ENCODE peak calls at places on chromosomes 5 and 9, in nine cellular contexts. V is CD8-positive, alpha-beta memory T cell; E is IMR-90; F is uterus; L is activated CD4-positive, alpha-beta T cell treated with anti-CD3 and anti-CD28 coated beads, Interleukin-2, amount 50 U/mL, for 1 hour; H is stimulated activated CD4-positive, alpha-beta T cell treated with anti-CD3 and anti-CD28 coated beads, Interleukin-4, amount 100 ng/mL, for 1 hour; D is progenitor cell of endocrine pancreas; M is NCI-H1048; G is aorta. J is an unnamed sample.

GRCh38 chr9:91900057-91900816 is 49.8 kb downstream of the ROR2 start:
- DNase-seq in G (no peak), V (no peak), E (no peak), F (no peak), D (no peak), L (no peak), H (no peak), M (no peak), J (no peak)

GRCh38 chr5:90529939-90530677 is 724 bp upstream of the LYSMD3 start:
- DNase-seq in G (peak; percentile 76), D (peak; percentile 46), M (no peak), V (no peak), F (peak; percentile 66), E (peak; percentile 82), L (peak; percentile 40), H (peak; percentile 38), J (peak; percentile 52)

GRCh38 chr9:27212621-27213020 is 84.3 kb downstream of the EQTN start:
- DNase-seq in L (no peak), G (no peak), H (no peak), E (no peak), V (no peak), F (no peak), D (no peak), M (no peak), J (no peak)

GRCh38 chr5:150034677-150035076 is 34.1 kb downstream of the HMGXB3 start:
- DNase-seq in H (no peak), E (peak; percentile 90), M (no peak), G (no peak), L (no peak), V (no peak), F (peak; percentile 46), D (no peak), J (no peak)

GRCh38 chr9:108885643-108886348 is 23.7 kb downstream of the ACTL7A start:
- DNase-seq in G (no peak), V (no peak), L (no peak), H (peak; percentile 21), M (no peak), D (no peak), F (no peak), E (peak; percentile 84), J (no peak)

GRCh38 chr5:6373081-6373846 is 5.1 kb downstream of the MED10 start:
- DNase-seq in F (no peak), D (no peak), V (no peak), L (no peak), M (no peak), G (no peak), E (no peak), H (no peak), J (no peak)

GRCh38 chr5:73120222-73121108 is at the start of gene TMEM171:
- DNase-seq in L (no peak), M (no peak), E (peak; percentile 37), D (peak; percentile 61), V (no peak), F (peak; percentile 15), H (no peak), G (no peak), J (no peak)

GRCh38 chr5:96439477-96440184 is 6.6 kb upstream of the PCSK1 start:
- DNase-seq in M (no peak), G (no peak), F (no peak), H (no peak), V (no peak), E (no peak), L (no peak), D (no peak), J (no peak)

GRCh38 chr9:21685502-21685901 is 116.9 kb upstream of the MTAP start:
- DNase-seq in L (no peak), E (no peak), F (no peak), D (no peak), G (no peak), M (no peak), V (no peak), H (no peak), J (no peak)

GRCh38 chr5:142685418-142686209 is at the start of gene FGF1:
- DNase-seq in G (no peak), M (no peak), F (no peak), E (no peak), H (no peak), L (no peak), D (no peak), V (no peak), J (no peak)

GRCh38 chr5:9058666-9059065 is 487.2 kb downstream of the SEMA5A start:
- DNase-seq in D (no peak), H (no peak), V (no peak), F (no peak), E (peak; percentile 44), G (no peak), M (no peak), L (no peak), J (no peak)

GRCh38 chr5:56094579-56095361 is 100.0 kb upstream of the IL6ST start:
- DNase-seq in D (no peak), G (no peak), E (no peak), M (no peak), V (no peak), H (peak; percentile 71), F (no peak), L (peak; percentile 24), J (no peak)

GRCh38 chr5:1594336-1595106 is 70.8 kb upstream of the LPCAT1 start:
- DNase-seq in D (peak; percentile 93), M (no peak), V (peak; percentile 87), L (peak; percentile 65), H (peak; percentile 70), E (no peak), G (peak; percentile 87), F (peak; percentile 60), J (peak; percentile 82)

GRCh38 chr5:15082096-15082495 is 210.5 kb upstream of the ANKH start:
- DNase-seq in F (no peak), L (no peak), D (no peak), E (no peak), V (no peak), G (no peak), M (no peak), H (no peak), J (no peak)

GRCh38 chr5:170642066-170642735 is 138.4 kb downstream of the KCNIP1 start:
- DNase-seq in H (no peak), V (no peak), G (no peak), E (no peak), D (no peak), L (no peak), F (no peak), M (no peak), J (no peak)

GRCh38 chr5:42858709-42859108 is 47.0 kb upstream of the SELENOP start:
- DNase-seq in G (no peak), E (no peak), F (no peak), M (no peak), D (no peak), H (no peak), L (no peak), V (no peak), J (no peak)

GRCh38 chr9:5621327-5621726 is 7.6 kb upstream of the RIC1 start:
- DNase-seq in H (no peak), V (no peak), D (no peak), E (peak; percentile 87), L (no peak), M (no peak), G (no peak), F (no peak), J (no peak)

GRCh38 chr5:112146323-112146848 is 272.7 kb downstream of the EPB41L4A start:
- DNase-seq in V (no peak), M (no peak), F (peak; percentile 40), L (no peak), H (no peak), G (no peak), D (no peak), E (peak; percentile 93), J (no peak)

J was measured in CD8-positive, alpha-beta T cell.